ENCODE peak calls at places on chromosomes 12 and 14, in eight cellular contexts. N, V, D, S, Z, K, O and B are unnamed samples.

GRCh38 chr12:5230861-5231260 is 187.2 kb downstream of the KCNA5 start:
- DNase-seq in N (no peak), V (no peak), D (no peak), S (no peak), Z (no peak), K (no peak), O (peak; percentile 75), B (no peak)

GRCh38 chr12:105164068-105164467 is 56.5 kb downstream of the WASHC4 start:
- DNase-seq in N (no peak), V (no peak), D (no peak), S (no peak), Z (no peak), K (no peak), O (no peak), B (no peak)

GRCh38 chr14:100372357-100373048 is 49.4 kb downstream of the SLC25A47 start:
- DNase-seq in N (no peak), V (no peak), D (no peak), S (no peak), Z (no peak), K (no peak), O (no peak), B (no peak)

GRCh38 chr12:7189398-7190267 is at the start of gene PEX5:
- DNase-seq in N (peak; percentile 78), V (peak; percentile 81), D (peak; percentile 94), S (peak; percentile 77), Z (peak; percentile 94), K (peak; percentile 49), O (peak; percentile 96), B (peak; percentile 91)

GRCh38 chr12:93657076-93657475 is 20.1 kb upstream of the CRADD start:
- DNase-seq in N (no peak), V (no peak), D (no peak), S (no peak), Z (no peak), K (no peak), O (no peak), B (no peak)

GRCh38 chr14:87896393-87897380 is 96.3 kb downstream of the GALC start:
- DNase-seq in N (peak; percentile 3), V (peak; percentile 5), D (peak; percentile 41), S (peak; percentile 36), Z (no peak), K (peak; percentile 39), O (peak; percentile 45), B (peak; percentile 59)

GRCh38 chr12:129863938-129864337 is 39.9 kb downstream of the TMEM132D start:
- DNase-seq in N (no peak), V (no peak), D (no peak), S (no peak), Z (no peak), K (no peak), O (no peak), B (no peak)

GRCh38 chr12:122094735-122095561 is 16.4 kb downstream of the MLXIP start:
- DNase-seq in N (no peak), V (no peak), D (no peak), S (no peak), Z (peak; percentile 25), K (no peak), O (no peak), B (no peak)

GRCh38 chr12:57049890-57050289 is at the start of gene MYO1A:
- DNase-seq in N (no peak), V (no peak), D (no peak), S (no peak), Z (no peak), K (no peak), O (no peak), B (no peak)

GRCh38 chr12:8036366-8036765 is 3.9 kb downstream of the FOXJ2 start:
- DNase-seq in N (no peak), V (no peak), D (no peak), S (no peak), Z (no peak), K (no peak), O (peak; percentile 27), B (no peak)

GRCh38 chr14:102829106-102829505 is 51.9 kb downstream of the TRAF3 start:
- DNase-seq in N (no peak), V (no peak), D (no peak), S (peak; percentile 93), Z (no peak), K (peak; percentile 58), O (peak; percentile 22), B (no peak)

GRCh38 chr12:25155031-25155576 is 39.9 kb downstream of the DNAI7 start:
- DNase-seq in N (no peak), V (peak; percentile 57), D (peak; percentile 20), S (peak; percentile 39), Z (peak; percentile 3), K (no peak), O (peak; percentile 26), B (no peak)

GRCh38 chr14:59455411-59455810 is 9.8 kb downstream of the GPR135 start:
- DNase-seq in N (no peak), V (no peak), D (peak; percentile 61), S (no peak), Z (no peak), K (no peak), O (no peak), B (no peak)

GRCh38 chr12:92462049-92462448 is 240.7 kb upstream of the PLEKHG7 start:
- DNase-seq in N (no peak), V (no peak), D (no peak), S (no peak), Z (no peak), K (no peak), O (no peak), B (no peak)

GRCh38 chr12:112183141-112183581 is 57.8 kb downstream of the TRAFD1 start:
- DNase-seq in N (peak; percentile 27), V (no peak), D (no peak), S (no peak), Z (no peak), K (no peak), O (peak; percentile 17), B (no peak)